ENCODE peak calls at places on chromosomes 11 and 22, in six cellular contexts. B, R, O, T, F and G are unnamed samples.

GRCh38 chr11:46112961-46113617 is 8.2 kb downstream of the PHF21A start:
- DNase-seq in R (no peak), B (no peak), T (peak; percentile 90), F (no peak), O (no peak), G (no peak)

GRCh38 chr22:21641417-21641794 is 696 bp upstream of the SDF2L1 start:
- DNase-seq in O (no peak), R (peak; percentile 83), B (peak; percentile 53), T (no peak), F (no peak), G (no peak)

GRCh38 chr22:19942886-19943664 is 1.5 kb upstream of the TXNRD2 start:
- DNase-seq in O (no peak), B (no peak), F (no peak), T (no peak), R (no peak), G (no peak)

GRCh38 chr11:65505434-65506315 is 6.8 kb downstream of the MALAT1 start:
- DNase-seq in T (peak; percentile 64), O (no peak), B (no peak), R (peak; percentile 58), F (no peak), G (no peak)

GRCh38 chr22:29327089-29327764 is 11.7 kb upstream of the RASL10A start:
- DNase-seq in F (no peak), O (no peak), B (no peak), T (no peak), R (no peak), G (no peak)

GRCh38 chr11:69295995-69296889 is 2.3 kb downstream of the MYEOV start:
- DNase-seq in T (peak; percentile 45), R (no peak), B (peak; percentile 43), F (no peak), O (no peak), G (no peak)

GRCh38 chr22:44913198-44913983 is 96.4 kb downstream of the PHF21B start:
- DNase-seq in F (no peak), R (peak; percentile 27), B (no peak), T (no peak), O (peak; percentile 65), G (no peak)

GRCh38 chr11:98107736-98108135 is 913.0 kb upstream of the CNTN5 start:
- DNase-seq in O (no peak), F (no peak), B (no peak), T (no peak), R (no peak), G (no peak)

GRCh38 chr11:66157182-66157864 is 87.3 kb downstream of the PACS1 start:
- DNase-seq in O (no peak), B (no peak), R (no peak), T (no peak), F (no peak), G (no peak)

GRCh38 chr11:84316866-84317560 is 1030.8 kb upstream of the CCDC90B start:
- DNase-seq in B (no peak), O (no peak), F (no peak), R (peak; percentile 49), T (no peak), G (no peak)

GRCh38 chr11:44316388-44317240 is 6.7 kb upstream of the ALX4 start:
- DNase-seq in F (no peak), T (no peak), B (no peak), O (no peak), R (peak; percentile 82), G (no peak)

GRCh38 chr11:116312560-116313340 is 460.0 kb downstream of the BUD13 start:
- DNase-seq in F (peak; percentile 91), B (peak; percentile 82), T (no peak), O (no peak), R (no peak), G (no peak)

GRCh38 chr11:9691865-9692264 is 28.0 kb downstream of the SWAP70 start:
- DNase-seq in T (peak; percentile 78), O (no peak), R (no peak), F (no peak), B (no peak), G (no peak)

GRCh38 chr22:45212306-45212709 is 28.4 kb downstream of the KIAA0930 start:
- DNase-seq in O (peak; percentile 96), R (peak; percentile 87), T (no peak), F (no peak), B (peak; percentile 38), G (no peak)

GRCh38 chr11:126355926-126356897 is 726 bp downstream of the ST3GAL4 start:
- DNase-seq in T (no peak), O (no peak), B (no peak), R (peak; percentile 74), F (no peak), G (no peak)

GRCh38 chr11:70036971-70037882 is 40.9 kb upstream of the ANO1 start:
- DNase-seq in F (peak; percentile 75), R (peak; percentile 28), B (peak; percentile 20), O (peak; percentile 45), T (no peak), G (no peak)

GRCh38 chr11:44681698-44682097 is 45.1 kb upstream of the TSPAN18 start:
- DNase-seq in B (no peak), T (no peak), F (no peak), R (no peak), O (no peak), G (no peak)

GRCh38 chr11:120648706-120649250 is 137.2 kb downstream of the GRIK4 start:
- DNase-seq in B (no peak), R (no peak), O (no peak), F (no peak), T (no peak), G (peak; percentile 8)

GRCh38 chr11:111329306-111330204 is 31.2 kb downstream of the POU2AF3 start:
- DNase-seq in T (peak; percentile 99), R (no peak), O (no peak), F (no peak), B (no peak), G (no peak)

GRCh38 chr11:116906479-116906878 is 69.1 kb upstream of the APOA1 start:
- DNase-seq in R (no peak), T (no peak), B (no peak), O (no peak), F (no peak), G (no peak)

GRCh38 chr11:84790849-84791427 is 836.2 kb downstream of the DLG2 start:
- DNase-seq in T (no peak), F (no peak), B (no peak), O (no peak), R (no peak), G (no peak)

GRCh38 chr11:118088531-118088930 is 1.8 kb upstream of the SMIM35 start:
- DNase-seq in F (no peak), O (no peak), R (no peak), T (no peak), B (peak; percentile 56), G (no peak)

GRCh38 chr11:111206472-111206871 is 39.1 kb upstream of the POU2AF2 start:
- DNase-seq in O (no peak), R (no peak), F (no peak), B (no peak), T (no peak), G (no peak)

GRCh38 chr11:61082931-61083531 is 19.3 kb upstream of the CD5 start:
- DNase-seq in F (no peak), B (no peak), O (peak; percentile 56), T (no peak), R (no peak), G (no peak)

DNA sequence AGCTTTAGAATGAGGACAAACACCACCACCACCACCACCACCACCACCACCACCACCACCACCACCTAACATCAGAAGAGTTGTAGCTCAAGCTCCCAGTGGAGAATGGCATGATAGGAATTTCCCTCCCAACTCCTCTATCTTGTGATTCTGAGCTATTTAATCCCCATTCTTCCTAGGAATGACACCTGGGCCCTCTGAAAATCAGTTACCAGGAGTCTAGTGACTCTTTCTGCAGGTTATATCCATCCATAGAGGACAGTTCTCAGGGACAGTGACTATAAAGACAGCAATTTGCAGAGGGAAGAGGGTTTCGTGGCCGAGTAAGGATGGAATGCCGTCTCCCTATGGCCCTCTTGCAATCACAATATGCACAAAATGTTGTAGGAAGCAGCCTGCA is 27.8 kb downstream of the MYH9 start:
- DNase-seq in T (no peak), B (no peak), O (no peak), R (no peak), F (no peak), G (no peak)
- H3K27ac ChIP-seq in T (peak overlapping the region; percentile 72), B (peak overlapping the region; percentile 98), O (peak overlapping the region; percentile 99), R (peak overlapping the region; percentile 73), F (peak overlapping the region; percentile 98), G (no peak overlapping the region)

GRCh38 chr11:133180201-133180600 is 352.1 kb downstream of the OPCML start:
- DNase-seq in F (peak; percentile 64), T (no peak), O (no peak), B (no peak), R (no peak), G (no peak)

GRCh38 chr11:133176748-133177147 is 355.6 kb downstream of the OPCML start:
- DNase-seq in R (no peak), T (no peak), O (no peak), B (no peak), F (peak; percentile 87), G (no peak)

GRCh38 chr11:133175111-133175510 is 357.2 kb downstream of the OPCML start:
- DNase-seq in F (no peak), O (no peak), R (no peak), B (no peak), T (no peak), G (no peak)

GRCh38 chr11:133181672-133182071 is 350.6 kb downstream of the OPCML start:
- DNase-seq in R (no peak), O (no peak), T (no peak), F (peak; percentile 79), B (no peak), G (no peak)

DNA sequence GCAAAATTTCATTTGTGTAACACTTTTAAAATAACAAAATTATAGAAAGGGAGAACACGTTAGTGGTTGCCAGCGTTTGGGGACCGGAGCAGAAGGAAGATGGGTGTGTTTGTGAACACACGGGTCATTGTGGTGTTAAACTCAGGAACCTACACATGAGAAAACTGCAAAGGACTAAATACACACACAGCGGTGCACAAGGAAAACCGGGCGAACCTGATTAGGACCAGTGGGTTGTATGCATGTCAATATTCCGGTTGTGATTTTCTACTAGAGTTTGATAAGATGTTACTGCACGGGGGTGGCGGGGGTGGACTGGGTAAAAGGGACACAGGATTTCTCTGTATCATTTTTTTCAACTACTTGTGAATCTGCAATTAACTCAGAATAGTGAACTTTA is 351.2 kb downstream of the OPCML start:
- DNase-seq in O (no peak), B (peak; percentile 66), R (no peak), T (no peak), F (peak; percentile 86), G (no peak)
- H3K27ac ChIP-seq in O (no peak overlapping the region), B (no peak overlapping the region), R (no peak overlapping the region), T (no peak overlapping the region), F (no peak overlapping the region), G (no peak overlapping the region)

GRCh38 chr11:101582242-101583052 is 1.4 kb downstream of the TRPC6 start:
- DNase-seq in R (peak; percentile 71), F (no peak), T (no peak), B (no peak), O (no peak), G (no peak)

DNA sequence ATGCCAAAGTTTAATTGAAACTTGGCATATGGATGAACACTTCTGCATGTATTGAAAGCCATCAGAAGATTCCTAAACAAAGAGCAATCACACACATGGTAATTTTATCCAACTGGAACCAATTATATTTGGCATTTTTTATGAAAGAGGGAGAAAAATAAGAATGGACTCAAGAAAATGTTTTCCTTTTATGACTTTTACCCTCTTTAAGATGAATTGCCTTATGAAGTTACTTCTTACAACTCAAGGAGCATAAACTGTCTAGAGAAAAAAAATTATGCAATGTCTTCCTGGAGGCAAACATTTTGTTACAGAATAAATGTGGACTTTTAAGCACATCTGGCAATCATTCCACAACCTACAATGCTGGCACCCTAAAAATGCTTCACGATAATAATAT is 7.3 kb downstream of the TRPC6 start:
- DNase-seq in O (no peak), F (no peak), R (no peak), T (no peak), B (no peak), G (no peak)
- H3K27ac ChIP-seq in O (no peak overlapping the region), F (peak overlapping the region; percentile 27), R (no peak overlapping the region), T (no peak overlapping the region), B (no peak overlapping the region), G (no peak overlapping the region)

GRCh38 chr11:90178751-90179150 is 44.1 kb downstream of the CHORDC1 start:
- DNase-seq in T (no peak), R (no peak), B (no peak), O (no peak), F (no peak), G (no peak)
- H3K27ac ChIP-seq in T (no peak overlapping the region), R (no peak overlapping the region), B (no peak overlapping the region), O (no peak overlapping the region), F (no peak overlapping the region), G (no peak overlapping the region)